ENCODE peak calls at places on chromosomes 1 and 21, in four cellular contexts. One of them, this sample, is unnamed.

GRCh38 chr1:162551969-162552683 is 9.4 kb upstream of the UAP1 start:
- DNase-seq in NCI-H460: no peak
- DNase-seq in PC-3: no peak
- DNase-seq in right cardiac atrium: no peak
- DNase-seq in this sample: no peak

GRCh38 chr1:45877264-45877663 is 73.9 kb downstream of the MAST2 start:
- DNase-seq in NCI-H460: no peak
- DNase-seq in PC-3: no peak
- DNase-seq in right cardiac atrium: no peak
- DNase-seq in this sample: no peak

GRCh38 chr1:236471653-236472052 is 52.1 kb upstream of the LGALS8 start:
- DNase-seq in NCI-H460: no peak
- DNase-seq in PC-3: no peak
- DNase-seq in right cardiac atrium: no peak
- DNase-seq in this sample: no peak

GRCh38 chr1:46400398-46400797 is 6.3 kb downstream of the FAAH start:
- DNase-seq in NCI-H460: no peak
- DNase-seq in PC-3: no peak
- DNase-seq in right cardiac atrium: no peak
- DNase-seq in this sample: no peak

GRCh38 chr1:244231572-244232315 is 180.7 kb downstream of the ZBTB18 start:
- DNase-seq in NCI-H460: peak; percentile 34
- DNase-seq in PC-3: peak; percentile 79
- DNase-seq in right cardiac atrium: peak; percentile 25
- DNase-seq in this sample: no peak

GRCh38 chr21:29657228-29657989 is 282.4 kb downstream of the GRIK1 start:
- DNase-seq in NCI-H460: no peak
- DNase-seq in PC-3: no peak
- DNase-seq in right cardiac atrium: no peak
- DNase-seq in this sample: no peak

GRCh38 chr1:67429528-67430357 is 459 bp downstream of the SERBP1 start:
- DNase-seq in NCI-H460: no peak
- DNase-seq in PC-3: peak; percentile 27
- DNase-seq in right cardiac atrium: peak; percentile 36
- DNase-seq in this sample: no peak

GRCh38 chr21:42666918-42667317 is 13.5 kb downstream of the PDE9A start:
- DNase-seq in NCI-H460: no peak
- DNase-seq in PC-3: no peak
- DNase-seq in right cardiac atrium: no peak
- DNase-seq in this sample: no peak

GRCh38 chr1:198657550-198658064 is 18.8 kb downstream of the PTPRC start:
- DNase-seq in NCI-H460: peak; percentile 21
- DNase-seq in PC-3: peak; percentile 97
- DNase-seq in right cardiac atrium: no peak
- DNase-seq in this sample: peak; percentile 88

GRCh38 chr1:6464514-6464836 is 1.5 kb downstream of the TNFRSF25 start:
- DNase-seq in NCI-H460: no peak
- DNase-seq in PC-3: peak; percentile 69
- DNase-seq in right cardiac atrium: peak; percentile 67
- DNase-seq in this sample: no peak

GRCh38 chr1:121445677-121446076 is 260.9 kb downstream of the SRGAP2C start:
- DNase-seq in NCI-H460: no peak
- DNase-seq in PC-3: no peak
- DNase-seq in right cardiac atrium: no peak
- DNase-seq in this sample: no peak

GRCh38 chr1:38052750-38053415 is 6.3 kb upstream of the POU3F1 start:
- DNase-seq in NCI-H460: no peak
- DNase-seq in PC-3: no peak
- DNase-seq in right cardiac atrium: no peak
- DNase-seq in this sample: no peak

GRCh38 chr1:6059866-6060265 is 14.2 kb downstream of the KCNAB2 start:
- DNase-seq in NCI-H460: no peak
- DNase-seq in PC-3: peak; percentile 86
- DNase-seq in right cardiac atrium: no peak
- DNase-seq in this sample: no peak

GRCh38 chr21:43189936-43190335 is 21.1 kb downstream of the CRYAA start:
- DNase-seq in NCI-H460: no peak
- DNase-seq in PC-3: no peak
- DNase-seq in right cardiac atrium: no peak
- DNase-seq in this sample: no peak

GRCh38 chr1:26833432-26834405 is 7.2 kb downstream of the ZDHHC18 start:
- DNase-seq in NCI-H460: no peak
- DNase-seq in PC-3: no peak
- DNase-seq in right cardiac atrium: no peak
- DNase-seq in this sample: no peak

GRCh38 chr1:3257788-3258187 is 188.8 kb downstream of the PRDM16 start:
- DNase-seq in NCI-H460: no peak
- DNase-seq in PC-3: no peak
- DNase-seq in right cardiac atrium: no peak
- DNase-seq in this sample: no peak

GRCh38 chr1:17167783-17168479 is 37.0 kb upstream of the PADI1 start:
- DNase-seq in NCI-H460: no peak
- DNase-seq in PC-3: peak; percentile 88
- DNase-seq in right cardiac atrium: no peak
- DNase-seq in this sample: peak; percentile 77

GRCh38 chr1:199948587-199949280 is 78.8 kb upstream of the NR5A2 start:
- DNase-seq in NCI-H460: peak; percentile 23
- DNase-seq in PC-3: peak; percentile 64
- DNase-seq in right cardiac atrium: no peak
- DNase-seq in this sample: peak; percentile 13

GRCh38 chr21:39613029-39613934 is 542 bp downstream of the B3GALT5 start:
- DNase-seq in NCI-H460: no peak
- DNase-seq in PC-3: no peak
- DNase-seq in right cardiac atrium: no peak
- DNase-seq in this sample: no peak

GRCh38 chr1:156848461-156849150 is 10.3 kb downstream of the INSRR start:
- DNase-seq in NCI-H460: no peak
- DNase-seq in PC-3: no peak
- DNase-seq in right cardiac atrium: no peak
- DNase-seq in this sample: no peak

GRCh38 chr1:35851175-35851869 is 31.7 kb upstream of the AGO1 start:
- DNase-seq in NCI-H460: no peak
- DNase-seq in PC-3: no peak
- DNase-seq in right cardiac atrium: no peak
- DNase-seq in this sample: no peak

GRCh38 chr1:94580367-94581115 is 39.0 kb upstream of the F3 start:
- DNase-seq in NCI-H460: no peak
- DNase-seq in PC-3: no peak
- DNase-seq in right cardiac atrium: no peak
- DNase-seq in this sample: peak; percentile 43

GRCh38 chr21:43280949-43281633 is 112.3 kb downstream of the CRYAA start:
- DNase-seq in NCI-H460: no peak
- DNase-seq in PC-3: no peak
- DNase-seq in right cardiac atrium: peak; percentile 6
- DNase-seq in this sample: no peak

GRCh38 chr1:226647719-226648118 is 91.4 kb downstream of the ITPKB start:
- DNase-seq in NCI-H460: no peak
- DNase-seq in PC-3: no peak
- DNase-seq in right cardiac atrium: no peak
- DNase-seq in this sample: no peak

GRCh38 chr1:245571872-245572294 is 417.1 kb downstream of the KIF26B start:
- DNase-seq in NCI-H460: no peak
- DNase-seq in PC-3: no peak
- DNase-seq in right cardiac atrium: no peak
- DNase-seq in this sample: no peak

GRCh38 chr1:161019767-161020572 is 982 bp downstream of the F11R start:
- DNase-seq in NCI-H460: no peak
- DNase-seq in PC-3: peak; percentile 64
- DNase-seq in right cardiac atrium: peak; percentile 22
- DNase-seq in this sample: no peak

GRCh38 chr1:4693316-4693715 is 38.9 kb downstream of the AJAP1 start:
- DNase-seq in NCI-H460: no peak
- DNase-seq in PC-3: no peak
- DNase-seq in right cardiac atrium: no peak
- DNase-seq in this sample: no peak

GRCh38 chr21:28144653-28145052 is 848.0 kb downstream of the LTN1 start:
- DNase-seq in NCI-H460: no peak
- DNase-seq in PC-3: no peak
- DNase-seq in right cardiac atrium: no peak
- DNase-seq in this sample: no peak

GRCh38 chr21:26404288-26404687 is 168.8 kb downstream of the CYYR1 start:
- DNase-seq in NCI-H460: no peak
- DNase-seq in PC-3: no peak
- DNase-seq in right cardiac atrium: no peak
- DNase-seq in this sample: no peak

GRCh38 chr1:53549781-53550180 is 90.6 kb downstream of the DMRTB1 start:
- DNase-seq in NCI-H460: no peak
- DNase-seq in PC-3: no peak
- DNase-seq in right cardiac atrium: no peak
- DNase-seq in this sample: no peak

GRCh38 chr1:39205102-39205780 is 746 bp downstream of the MACF1 start:
- DNase-seq in NCI-H460: no peak
- DNase-seq in PC-3: peak; percentile 35
- DNase-seq in right cardiac atrium: peak; percentile 44
- DNase-seq in this sample: peak; percentile 64